ENCODE peak calls at places on chromosomes 12 and 14, in eight cellular contexts. One of them, this sample, is unnamed.

GRCh38 chr12:130198663-130199060 is 36.4 kb downstream of the FZD10 start:
- DNase-seq in CD8-positive, alpha-beta T cell: no peak
- DNase-seq in activated CD4-positive, alpha-beta T cell treated with anti-CD3 and anti-CD28 coated beads for 24 hours: no peak
- DNase-seq in Calu3: no peak
- DNase-seq in head of caudate nucleus: no peak
- DNase-seq in neural crest cell: no peak
- DNase-seq in NCI-H1048: no peak
- DNase-seq in NCI-H345: no peak
- DNase-seq in this sample: no peak

GRCh38 chr12:100337727-100338126 is 19.1 kb upstream of the SLC17A8 start:
- DNase-seq in NCI-H1048: no peak
- DNase-seq in neural crest cell: no peak
- DNase-seq in Calu3: no peak
- DNase-seq in CD8-positive, alpha-beta T cell: no peak
- DNase-seq in head of caudate nucleus: no peak
- DNase-seq in activated CD4-positive, alpha-beta T cell treated with anti-CD3 and anti-CD28 coated beads for 24 hours: no peak
- DNase-seq in NCI-H345: no peak
- DNase-seq in this sample: no peak

GRCh38 chr12:95200128-95200973 is 16.9 kb downstream of the FGD6 start:
- DNase-seq in NCI-H345: no peak
- DNase-seq in NCI-H1048: no peak
- DNase-seq in Calu3: no peak
- DNase-seq in CD8-positive, alpha-beta T cell: no peak
- DNase-seq in activated CD4-positive, alpha-beta T cell treated with anti-CD3 and anti-CD28 coated beads for 24 hours: no peak
- DNase-seq in head of caudate nucleus: no peak
- DNase-seq in neural crest cell: no peak
- DNase-seq in this sample: peak; percentile 41

GRCh38 chr14:81268016-81268416 is 47.3 kb upstream of the GTF2A1 start:
- DNase-seq in NCI-H345: no peak
- DNase-seq in Calu3: no peak
- DNase-seq in activated CD4-positive, alpha-beta T cell treated with anti-CD3 and anti-CD28 coated beads for 24 hours: no peak
- DNase-seq in neural crest cell: no peak
- DNase-seq in CD8-positive, alpha-beta T cell: no peak
- DNase-seq in NCI-H1048: no peak
- DNase-seq in head of caudate nucleus: no peak
- DNase-seq in this sample: no peak

GRCh38 chr12:96811083-96811482 is 96.0 kb upstream of the NEDD1 start:
- DNase-seq in CD8-positive, alpha-beta T cell: no peak
- DNase-seq in NCI-H1048: no peak
- DNase-seq in activated CD4-positive, alpha-beta T cell treated with anti-CD3 and anti-CD28 coated beads for 24 hours: no peak
- DNase-seq in neural crest cell: no peak
- DNase-seq in Calu3: peak; percentile 43
- DNase-seq in NCI-H345: no peak
- DNase-seq in head of caudate nucleus: no peak
- DNase-seq in this sample: peak; percentile 87

GRCh38 chr12:40248585-40249297 is 23.9 kb downstream of the LRRK2 start:
- DNase-seq in head of caudate nucleus: no peak
- DNase-seq in neural crest cell: no peak
- DNase-seq in activated CD4-positive, alpha-beta T cell treated with anti-CD3 and anti-CD28 coated beads for 24 hours: no peak
- DNase-seq in NCI-H1048: no peak
- DNase-seq in CD8-positive, alpha-beta T cell: no peak
- DNase-seq in Calu3: no peak
- DNase-seq in NCI-H345: no peak
- DNase-seq in this sample: peak; percentile 66

GRCh38 chr14:65533736-65534404 is 121.3 kb downstream of the FUT8 start:
- DNase-seq in CD8-positive, alpha-beta T cell: no peak
- DNase-seq in Calu3: no peak
- DNase-seq in head of caudate nucleus: no peak
- DNase-seq in NCI-H1048: no peak
- DNase-seq in neural crest cell: no peak
- DNase-seq in activated CD4-positive, alpha-beta T cell treated with anti-CD3 and anti-CD28 coated beads for 24 hours: no peak
- DNase-seq in NCI-H345: no peak
- DNase-seq in this sample: no peak

GRCh38 chr14:29822430-29822709 is 105.3 kb downstream of the PRKD1 start:
- DNase-seq in NCI-H345: no peak
- DNase-seq in CD8-positive, alpha-beta T cell: no peak
- DNase-seq in neural crest cell: no peak
- DNase-seq in NCI-H1048: no peak
- DNase-seq in activated CD4-positive, alpha-beta T cell treated with anti-CD3 and anti-CD28 coated beads for 24 hours: no peak
- DNase-seq in head of caudate nucleus: no peak
- DNase-seq in Calu3: no peak
- DNase-seq in this sample: no peak

GRCh38 chr12:13189254-13189653 is 7.3 kb upstream of the EMP1 start:
- DNase-seq in CD8-positive, alpha-beta T cell: no peak
- DNase-seq in Calu3: no peak
- DNase-seq in NCI-H1048: no peak
- DNase-seq in activated CD4-positive, alpha-beta T cell treated with anti-CD3 and anti-CD28 coated beads for 24 hours: no peak
- DNase-seq in head of caudate nucleus: no peak
- DNase-seq in neural crest cell: no peak
- DNase-seq in NCI-H345: no peak
- DNase-seq in this sample: no peak

GRCh38 chr12:26573212-26573909 is 259.6 kb downstream of the ITPR2 start:
- DNase-seq in head of caudate nucleus: no peak
- DNase-seq in CD8-positive, alpha-beta T cell: no peak
- DNase-seq in Calu3: no peak
- DNase-seq in activated CD4-positive, alpha-beta T cell treated with anti-CD3 and anti-CD28 coated beads for 24 hours: no peak
- DNase-seq in neural crest cell: no peak
- DNase-seq in NCI-H1048: no peak
- DNase-seq in NCI-H345: no peak
- DNase-seq in this sample: no peak

GRCh38 chr12:48197967-48198618 is 5.0 kb downstream of the OR10AD1 start:
- DNase-seq in NCI-H1048: peak; percentile 89
- DNase-seq in Calu3: peak; percentile 87
- DNase-seq in CD8-positive, alpha-beta T cell: peak; percentile 82
- DNase-seq in activated CD4-positive, alpha-beta T cell treated with anti-CD3 and anti-CD28 coated beads for 24 hours: peak; percentile 87
- DNase-seq in neural crest cell: peak; percentile 88
- DNase-seq in NCI-H345: no peak
- DNase-seq in head of caudate nucleus: peak; percentile 87
- DNase-seq in this sample: no peak

GRCh38 chr14:78725086-78725485 is 554.9 kb downstream of the NRXN3 start:
- DNase-seq in NCI-H1048: no peak
- DNase-seq in CD8-positive, alpha-beta T cell: no peak
- DNase-seq in Calu3: no peak
- DNase-seq in NCI-H345: peak; percentile 85
- DNase-seq in head of caudate nucleus: no peak
- DNase-seq in neural crest cell: no peak
- DNase-seq in activated CD4-positive, alpha-beta T cell treated with anti-CD3 and anti-CD28 coated beads for 24 hours: no peak
- DNase-seq in this sample: no peak

GRCh38 chr14:55366271-55366670 is 45.4 kb downstream of the ATG14 start:
- DNase-seq in CD8-positive, alpha-beta T cell: no peak
- DNase-seq in head of caudate nucleus: no peak
- DNase-seq in activated CD4-positive, alpha-beta T cell treated with anti-CD3 and anti-CD28 coated beads for 24 hours: no peak
- DNase-seq in Calu3: no peak
- DNase-seq in NCI-H345: no peak
- DNase-seq in neural crest cell: no peak
- DNase-seq in NCI-H1048: no peak
- DNase-seq in this sample: peak; percentile 45

GRCh38 chr12:62658910-62659309 is 192.3 kb downstream of the MON2 start:
- DNase-seq in head of caudate nucleus: no peak
- DNase-seq in NCI-H345: no peak
- DNase-seq in Calu3: no peak
- DNase-seq in NCI-H1048: no peak
- DNase-seq in CD8-positive, alpha-beta T cell: no peak
- DNase-seq in activated CD4-positive, alpha-beta T cell treated with anti-CD3 and anti-CD28 coated beads for 24 hours: no peak
- DNase-seq in neural crest cell: no peak
- DNase-seq in this sample: no peak

GRCh38 chr14:66709292-66709691 is 201.3 kb downstream of the GPHN start:
- DNase-seq in head of caudate nucleus: no peak
- DNase-seq in neural crest cell: no peak
- DNase-seq in activated CD4-positive, alpha-beta T cell treated with anti-CD3 and anti-CD28 coated beads for 24 hours: no peak
- DNase-seq in Calu3: no peak
- DNase-seq in NCI-H1048: no peak
- DNase-seq in CD8-positive, alpha-beta T cell: no peak
- DNase-seq in NCI-H345: peak; percentile 3
- DNase-seq in this sample: peak; percentile 69

GRCh38 chr14:32027255-32027939 is 49.7 kb upstream of the ARHGAP5 start:
- DNase-seq in CD8-positive, alpha-beta T cell: no peak
- DNase-seq in Calu3: no peak
- DNase-seq in neural crest cell: no peak
- DNase-seq in activated CD4-positive, alpha-beta T cell treated with anti-CD3 and anti-CD28 coated beads for 24 hours: no peak
- DNase-seq in NCI-H345: no peak
- DNase-seq in head of caudate nucleus: no peak
- DNase-seq in NCI-H1048: no peak
- DNase-seq in this sample: peak; percentile 58

GRCh38 chr14:92568621-92569479 is 55.3 kb downstream of the RIN3 start:
- DNase-seq in CD8-positive, alpha-beta T cell: no peak
- DNase-seq in neural crest cell: no peak
- DNase-seq in Calu3: peak; percentile 28
- DNase-seq in activated CD4-positive, alpha-beta T cell treated with anti-CD3 and anti-CD28 coated beads for 24 hours: no peak
- DNase-seq in NCI-H345: no peak
- DNase-seq in NCI-H1048: no peak
- DNase-seq in head of caudate nucleus: no peak
- DNase-seq in this sample: no peak

GRCh38 chr12:30694412-30694955 is 1.2 kb downstream of the IPO8 start:
- DNase-seq in NCI-H345: peak; percentile 48
- DNase-seq in activated CD4-positive, alpha-beta T cell treated with anti-CD3 and anti-CD28 coated beads for 24 hours: no peak
- DNase-seq in Calu3: peak; percentile 5
- DNase-seq in CD8-positive, alpha-beta T cell: no peak
- DNase-seq in head of caudate nucleus: no peak
- DNase-seq in neural crest cell: no peak
- DNase-seq in NCI-H1048: no peak
- DNase-seq in this sample: peak; percentile 31

GRCh38 chr12:80709811-80710726 is 2.6 kb downstream of the MYF6 start:
- DNase-seq in NCI-H345: no peak
- DNase-seq in Calu3: no peak
- DNase-seq in CD8-positive, alpha-beta T cell: no peak
- DNase-seq in neural crest cell: no peak
- DNase-seq in activated CD4-positive, alpha-beta T cell treated with anti-CD3 and anti-CD28 coated beads for 24 hours: no peak
- DNase-seq in head of caudate nucleus: no peak
- DNase-seq in NCI-H1048: no peak
- DNase-seq in this sample: peak; percentile 19

This sample was measured in MCF 10A.